ENCODE peak calls at places on chromosomes 1 and 21, in seven cellular contexts. L is HT-29; N is effector CD4-positive, alpha-beta T cell; C is RPMI7951; G is heart left ventricle; F is heart right ventricle; I is NCI-H1417. H is an unnamed sample.

GRCh38 chr1:246784621-246785535 is 60.7 kb downstream of the SCCPDH start:
- DNase-seq in L (no peak), N (no peak), C (peak), G (no peak), F (no peak), I (no peak), H (no peak)

GRCh38 chr1:231770776-231771175 is 144.2 kb downstream of the DISC1 start:
- DNase-seq in L (no peak), N (no peak), C (no peak), G (no peak), F (no peak), I (no peak), H (no peak)

GRCh38 chr1:54811739-54812655 is 10.9 kb upstream of the TTC22 start:
- DNase-seq in L (no peak), N (no peak), C (no peak), G (no peak), F (no peak), I (no peak), H (no peak)

GRCh38 chr1:112938188-112938587 is 17.8 kb downstream of the SLC16A1 start:
- DNase-seq in L (no peak), N (no peak), C (no peak), G (no peak), F (no peak), I (no peak), H (no peak)

GRCh38 chr21:39258207-39258606 is 55.2 kb downstream of the BRWD1 start:
- DNase-seq in L (no peak), N (no peak), C (no peak), G (no peak), F (no peak), I (peak), H (peak)

GRCh38 chr21:33302055-33302454 is 22.7 kb upstream of the IFNAR1 start:
- DNase-seq in L (no peak), N (no peak), C (peak), G (no peak), F (no peak), I (no peak), H (no peak)

GRCh38 chr21:34510148-34511142 is 1.6 kb downstream of the KCNE1 start:
- DNase-seq in L (peak), N (no peak), C (peak), G (peak), F (peak), I (peak), H (peak)

GRCh38 chr1:31651766-31652165 is 7.1 kb upstream of the PEF1 start:
- DNase-seq in L (no peak), N (no peak), C (no peak), G (no peak), F (no peak), I (no peak), H (no peak)

GRCh38 chr1:117794073-117794472 is 135.3 kb downstream of the GDAP2 start:
- DNase-seq in L (no peak), N (no peak), C (peak), G (no peak), F (peak), I (no peak), H (no peak)

GRCh38 chr1:82517586-82517985 is 716.9 kb downstream of the ADGRL2 start:
- DNase-seq in L (no peak), N (no peak), C (no peak), G (peak), F (peak), I (no peak), H (no peak)